ENCODE peak calls at places on chromosomes 13 and 19, in five cellular contexts. W, O, U, B and I are unnamed samples. For H3K9me3 and H3K4me1, the result is how much of the 10 kb centered on the place peaks cover.

GRCh38 chr13:23758783-23759527 is 130.2 kb downstream of the MIPEP start:
- DNase-seq in U (no peak), B (no peak), O (no peak), W (no peak), I (no peak)

GRCh38 chr19:16859626-16860025 is 29.2 kb upstream of the F2RL3 start:
- DNase-seq in O (no peak), B (no peak), W (no peak), U (no peak), I (no peak)

GRCh38 chr19:49110567-49110966 is 3.6 kb upstream of the LIN7B start:
- DNase-seq in O (no peak), B (no peak), W (no peak), U (no peak), I (no peak)

GRCh38 chr13:71285700-71286099 is 581.3 kb downstream of the DACH1 start:
- DNase-seq in B (no peak), U (no peak), W (no peak), O (peak), I (no peak)

GRCh38 chr13:20713014-20713376 is 9.5 kb downstream of the IL17D start:
- DNase-seq in W (no peak), U (no peak), O (no peak), B (no peak), I (no peak)

GRCh38 chr19:58356236-58356970 is 3.1 kb upstream of the A1BG start:
- DNase-seq in W (no peak), B (no peak), O (peak), U (no peak), I (no peak)

GRCh38 chr19:575527-576506 is 3.4 kb downstream of the BSG start:
- DNase-seq in B (no peak), U (no peak), O (no peak), W (no peak), I (no peak)

GRCh38 chr13:23467048-23467931 is 33.8 kb upstream of the SACS start:
- DNase-seq in W (no peak), U (no peak), B (no peak), O (no peak), I (no peak)

GRCh38 chr19:33767898-33768413 is 28.7 kb upstream of the KCTD15 start:
- DNase-seq in U (no peak), W (no peak), B (no peak), O (no peak), I (no peak)

GRCh38 chr13:21060827-21061076 is 634 bp downstream of the LATS2 start:
- DNase-seq in B (no peak), W (no peak), U (no peak), O (no peak), I (no peak)

GRCh38 chr13:33509642-33510229 is 224.2 kb upstream of the STARD13 start:
- DNase-seq in O (no peak), U (peak), B (no peak), W (no peak), I (no peak)

GRCh38 chr19:19278315-19278714 is 5.2 kb upstream of the TM6SF2 start:
- DNase-seq in O (no peak), B (no peak), W (no peak), U (no peak), I (no peak)

GRCh38 chr19:52535831-52536800 is 8.6 kb downstream of the ZNF808 start:
- DNase-seq in B (peak), O (peak), W (peak), U (peak), I (peak)

GRCh38 chr13:97798171-97798821 is 155.2 kb upstream of the IPO5 start:
- DNase-seq in O (no peak), W (no peak), U (no peak), B (no peak), I (no peak)

GRCh38 chr13:79995334-79995733 is 345.6 kb downstream of the SPRY2 start:
- DNase-seq in O (no peak), B (no peak), U (no peak), W (no peak), I (no peak)

GRCh38 chr19:46134527-46134926 is 10.0 kb upstream of the IGFL3 start:
- DNase-seq in B (no peak), O (no peak), U (no peak), W (no peak), I (no peak)

GRCh38 chr19:6056282-6056741 is 54.0 kb downstream of the RFX2 start:
- DNase-seq in W (peak), B (no peak), O (no peak), U (peak), I (peak)

GRCh38 chr13:110382229-110382628 is 75.1 kb downstream of the COL4A2 start:
- DNase-seq in W (no peak), O (no peak), B (no peak), U (no peak), I (no peak)

GRCh38 chr19:21487969-21488368 is 17.4 kb upstream of the ZNF429 start:
- DNase-seq in O (no peak), U (no peak), B (no peak), W (no peak), I (no peak)

GRCh38 chr13:25803626-25804025 is 248.2 kb downstream of the SHISA2 start:
- DNase-seq in W (no peak), B (no peak), O (no peak), U (no peak), I (no peak)

GRCh38 chr13:97028441-97029299 is 34.4 kb upstream of the OXGR1 start:
- DNase-seq in O (no peak), B (no peak), U (peak), W (peak), I (no peak)

GRCh38 chr19:27647423-27647822 is 1565.5 kb downstream of the UQCRFS1 start:
- DNase-seq in U (no peak), W (no peak), B (no peak), O (no peak), I (no peak)
- H3K9me3 ChIP-seq in U (under half), W (under half), B (under half), O (under half), I (half or more)

DNA sequence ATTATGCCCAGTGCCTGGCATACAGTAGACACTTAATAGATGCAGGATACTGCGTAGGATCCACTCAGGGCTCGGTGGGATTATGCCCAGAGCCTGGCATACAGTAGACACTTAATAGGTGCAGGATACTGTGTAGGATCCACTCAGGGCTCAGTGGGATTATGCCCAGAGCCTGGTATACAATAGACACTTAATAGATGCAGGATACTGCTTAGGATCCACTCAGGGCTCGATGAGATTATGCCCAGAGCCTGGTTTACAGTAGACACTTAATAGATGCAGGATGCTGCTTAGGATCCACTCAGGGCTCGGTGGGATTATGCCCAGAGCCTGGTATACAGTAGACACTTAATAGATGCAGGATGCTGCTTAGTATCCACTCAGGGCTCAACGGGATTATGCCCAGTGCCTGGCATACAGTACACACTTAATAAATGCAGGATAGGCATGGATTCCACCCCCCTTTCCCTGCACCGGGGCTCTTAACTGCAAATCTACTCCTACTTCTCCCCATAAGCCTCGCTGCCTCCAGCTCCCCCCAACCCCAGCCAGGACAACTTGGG is 24.9 kb downstream of the SMIM24 start:
- DNase-seq in W (no peak), U (no peak), B (no peak), O (no peak), I (no peak)
- H3K4me1 ChIP-seq in W (under half), U (under half), B (half or more), O (under half), I (under half)

GRCh38 chr19:27522223-27522622 is 1690.7 kb downstream of the UQCRFS1 start:
- DNase-seq in U (no peak), W (no peak), O (no peak), B (no peak), I (no peak)
- H3K9me3 ChIP-seq in U (under half), W (half or more), O (under half), B (under half), I (half or more)

DNA sequence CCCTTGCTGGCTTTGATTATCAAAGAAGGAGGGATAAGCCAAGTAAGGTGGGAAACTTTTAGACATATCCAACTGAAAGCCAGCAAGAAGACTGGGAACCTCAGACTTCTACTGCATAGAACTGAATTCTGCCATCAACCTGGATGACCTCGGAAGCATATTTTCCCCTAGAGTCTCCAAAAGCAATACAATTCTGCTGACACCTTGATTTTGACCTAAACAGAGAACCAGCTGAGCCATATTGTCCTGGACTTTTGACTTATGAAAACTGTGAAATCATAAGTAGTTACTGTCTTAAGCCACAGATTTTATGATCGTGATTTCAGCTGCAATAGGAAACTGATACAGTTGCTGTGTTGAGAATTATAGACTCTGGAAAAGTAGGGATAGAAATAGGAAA is 227.6 kb downstream of the PCDH20 start:
- DNase-seq in W (no peak), B (no peak), O (no peak), U (no peak), I (no peak)
- H3K4me1 ChIP-seq in W (under half), B (under half), O (under half), U (under half), I (under half)

DNA sequence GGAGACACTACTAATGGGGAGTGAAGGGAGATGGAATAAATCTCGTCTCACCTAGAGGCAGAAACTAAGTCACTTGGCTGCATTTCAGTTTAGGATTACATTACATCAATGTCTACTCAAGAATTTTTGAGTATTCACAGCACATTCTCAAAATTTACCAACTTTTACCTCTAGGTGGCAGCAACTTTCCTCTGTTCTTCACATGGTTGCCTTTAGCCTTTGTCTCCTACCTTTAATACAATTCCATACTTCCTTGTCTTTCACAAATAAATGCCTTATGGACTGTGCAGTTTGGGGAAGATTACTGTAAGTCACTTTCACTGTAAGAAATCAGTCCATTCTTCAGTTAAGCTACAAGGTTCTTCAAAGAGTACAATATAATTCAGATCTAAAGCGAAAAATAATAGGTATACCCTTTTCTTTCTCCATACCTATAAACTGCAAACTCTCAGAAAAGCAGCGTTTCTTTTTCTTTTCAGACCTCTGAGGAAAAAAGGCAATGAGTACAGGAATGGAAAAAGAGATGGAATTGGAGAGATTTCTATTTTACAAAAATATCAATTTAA is 379.4 kb downstream of the KLF12 start:
- DNase-seq in B (no peak), W (no peak), U (peak), O (peak), I (no peak)
- H3K9me3 ChIP-seq in B (under half), W (under half), U (under half), O (under half), I (under half)

GRCh38 chr19:30063184-30064020 is 121.4 kb downstream of the URI1 start:
- DNase-seq in B (no peak), U (no peak), W (no peak), O (no peak), I (no peak)

GRCh38 chr19:30060872-30061556 is 119.0 kb downstream of the URI1 start:
- DNase-seq in O (no peak), W (no peak), U (no peak), B (no peak), I (no peak)

GRCh38 chr19:30059741-30060140 is 117.7 kb downstream of the URI1 start:
- DNase-seq in U (no peak), O (no peak), B (no peak), W (no peak), I (no peak)

GRCh38 chr19:30062331-30063183 is 120.5 kb downstream of the URI1 start:
- DNase-seq in W (no peak), U (no peak), O (no peak), B (no peak), I (no peak)

DNA sequence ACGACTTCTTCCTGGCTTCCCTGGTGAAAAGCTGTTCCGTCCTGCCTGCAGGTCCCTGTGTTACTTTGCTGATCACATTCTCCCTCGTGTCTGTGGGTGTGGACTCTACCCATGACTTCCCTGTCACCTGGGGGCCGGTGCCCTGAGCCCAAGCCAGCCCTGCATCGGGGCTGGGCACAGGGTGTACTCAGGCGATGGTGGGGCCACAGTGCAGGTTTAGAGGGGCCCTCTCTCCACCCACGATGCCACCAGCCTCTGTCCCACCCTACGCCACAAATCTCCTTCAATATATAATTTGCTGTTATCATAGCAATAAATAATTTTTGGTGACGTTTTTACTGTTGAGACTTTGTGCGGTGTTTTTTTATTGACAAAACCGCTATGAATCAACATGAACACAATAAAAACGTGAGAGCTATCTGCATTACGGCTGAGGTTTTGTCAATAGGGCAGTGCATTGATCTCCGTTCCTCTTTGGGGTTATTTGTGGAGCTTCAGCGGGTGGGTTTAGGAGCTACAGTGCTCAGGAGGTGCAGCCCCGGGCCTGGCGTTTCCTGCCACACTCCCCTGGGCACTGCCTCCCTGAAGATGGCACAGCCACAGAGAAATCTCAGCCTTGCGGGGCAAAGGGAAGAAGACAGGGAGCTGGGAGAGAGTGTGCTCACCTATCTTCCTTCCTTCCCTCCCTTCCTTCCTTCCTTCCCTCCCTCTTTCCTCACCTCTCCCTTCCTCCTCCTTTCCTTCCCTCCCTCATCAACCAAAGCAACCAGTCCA is 119.7 kb downstream of the URI1 start:
- DNase-seq in O (no peak), W (no peak), U (no peak), B (no peak), I (no peak)
- H3K4me1 ChIP-seq in O (under half), W (under half), U (under half), B (under half), I (under half)

GRCh38 chr19:44278181-44278690 is 18.6 kb downstream of the ZNF233 start:
- DNase-seq in U (no peak), W (no peak), B (no peak), O (no peak), I (no peak)
- H3K9me3 ChIP-seq in U (under half), W (half or more), B (half or more), O (half or more), I (half or more)

GRCh38 chr19:1906985-1907562 is 1.9 kb downstream of the ADAT3 start:
- DNase-seq in U (no peak), B (no peak), W (no peak), O (no peak), I (no peak)

GRCh38 chr19:1904385-1905070 is 671 bp upstream of the ADAT3 start:
- DNase-seq in U (peak), W (peak), O (no peak), B (no peak), I (peak)

GRCh38 chr19:1905071-1905862 is at the start of the genes ADAT3 and SCAMP4:
- DNase-seq in U (peak), O (peak), B (peak), W (peak), I (peak)

GRCh38 chr19:1907563-1908363 is 2.6 kb downstream of the ADAT3 start:
- DNase-seq in U (peak), O (no peak), B (no peak), W (peak), I (peak)

DNA sequence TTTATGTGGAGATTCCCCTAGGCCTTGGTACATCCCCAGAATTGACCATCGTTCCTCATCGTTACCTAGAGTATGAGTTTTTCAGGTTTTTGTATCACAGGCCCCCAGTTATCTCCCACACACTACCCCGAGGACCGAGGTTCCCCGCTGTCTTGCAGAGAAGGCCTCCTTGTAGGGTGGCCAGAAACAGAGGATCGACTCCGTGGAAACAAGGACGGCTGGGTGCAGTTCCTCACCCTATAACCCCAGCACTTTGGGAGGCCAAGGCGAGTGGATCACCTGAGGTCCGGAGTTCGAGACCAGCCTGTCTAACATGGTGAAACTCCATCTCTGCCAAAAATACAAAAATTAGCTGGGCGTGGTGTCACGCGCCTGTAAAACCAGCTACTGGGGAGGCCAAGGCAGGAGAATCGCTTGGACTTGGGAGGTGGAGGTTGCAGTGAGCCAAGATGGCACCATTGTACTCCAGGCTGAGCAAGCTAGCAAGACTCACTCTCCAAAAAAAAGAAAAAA is 720 bp downstream of the ADAT3 start:
- DNase-seq in U (no peak), B (no peak), W (no peak), O (no peak), I (no peak)
- H3K4me1 ChIP-seq in U (under half), B (under half), W (under half), O (under half), I (under half)

DNA sequence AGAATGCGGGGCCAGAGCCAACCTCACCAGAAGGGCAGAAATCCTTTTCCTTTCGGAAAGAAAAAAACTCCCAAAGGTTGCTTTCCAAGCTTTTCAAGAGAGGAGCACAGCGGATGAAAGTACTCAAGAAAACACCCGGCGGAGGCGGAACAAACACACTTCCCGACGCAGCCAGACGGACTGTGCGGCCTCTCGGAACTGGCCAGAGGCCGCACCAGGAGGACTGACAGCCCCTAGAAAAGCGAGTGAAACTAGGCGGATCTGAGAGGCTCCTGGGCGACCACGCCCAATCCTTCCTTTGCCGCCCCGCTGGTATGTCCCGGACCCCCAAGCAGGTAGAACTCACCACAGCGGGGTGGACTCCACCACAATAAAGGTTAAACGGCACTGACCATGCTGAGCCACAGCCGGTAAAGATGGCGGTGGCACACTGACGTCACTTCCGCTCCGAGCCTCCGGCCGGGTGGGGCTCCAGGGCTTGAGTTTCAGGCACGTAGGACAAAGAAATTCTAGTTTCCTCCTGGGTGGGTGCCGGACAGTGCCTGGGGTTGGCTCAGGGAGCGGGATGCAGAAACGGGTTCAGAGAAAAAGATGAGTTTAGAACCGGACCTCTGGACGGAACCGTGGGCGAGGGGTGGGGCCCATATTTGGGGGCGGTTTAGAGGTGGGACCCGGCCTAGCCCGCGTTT is at the start of gene ZNF562:
- DNase-seq in U (peak), B (peak), W (peak), O (peak), I (peak)
- H3K9me3 ChIP-seq in U (under half), B (under half), W (under half), O (under half), I (under half)